ENCODE peak calls at places on chromosomes 5 and 9, in four cellular contexts. C is GM12878, I is H1, O is HepG2. Q is an unnamed sample.

GRCh38 chr9:137411670-137412380 is 11.1 kb downstream of the EXD3 start:
- DNase-seq in C (peak), I (no peak), O (no peak), Q (no peak)

GRCh38 chr5:172692981-172693380 is 51.9 kb downstream of the NEURL1B start:
- DNase-seq in C (no peak), I (no peak), O (no peak), Q (peak)

GRCh38 chr5:6576861-6577501 is 55.9 kb downstream of the NSUN2 start:
- DNase-seq in C (peak), I (no peak), O (peak), Q (peak)

GRCh38 chr9:34334916-34335315 is 5.5 kb downstream of the NUDT2 start:
- DNase-seq in C (no peak), I (no peak), O (no peak), Q (no peak)

GRCh38 chr5:17860660-17861315 is 226.5 kb downstream of the TAF11L14 start:
- DNase-seq in C (no peak), I (no peak), O (no peak), Q (no peak)

GRCh38 chr9:23829580-23830458 is 3.8 kb upstream of the ELAVL2 start:
- DNase-seq in C (no peak), I (no peak), O (peak), Q (no peak)

GRCh38 chr5:172007153-172007794 is 836 bp upstream of the FBXW11 start:
- DNase-seq in C (no peak), I (no peak), O (peak), Q (peak)

GRCh38 chr5:172795401-172795977 is 24.5 kb upstream of the DUSP1 start:
- DNase-seq in C (no peak), I (no peak), O (no peak), Q (no peak)

GRCh38 chr9:21030389-21031035 is 928 bp downstream of the HACD4 start:
- DNase-seq in C (peak), I (no peak), O (no peak), Q (no peak)

GRCh38 chr9:127122176-127123151 is at the start of gene ANGPTL2:
- DNase-seq in C (no peak), I (peak), O (peak), Q (peak)

GRCh38 chr9:95077766-95078382 is 239.6 kb downstream of the FANCC start:
- DNase-seq in C (no peak), I (no peak), O (no peak), Q (no peak)

GRCh38 chr9:134706522-134706921 is 64.9 kb downstream of the COL5A1 start:
- DNase-seq in C (no peak), I (no peak), O (no peak), Q (no peak)

DNA sequence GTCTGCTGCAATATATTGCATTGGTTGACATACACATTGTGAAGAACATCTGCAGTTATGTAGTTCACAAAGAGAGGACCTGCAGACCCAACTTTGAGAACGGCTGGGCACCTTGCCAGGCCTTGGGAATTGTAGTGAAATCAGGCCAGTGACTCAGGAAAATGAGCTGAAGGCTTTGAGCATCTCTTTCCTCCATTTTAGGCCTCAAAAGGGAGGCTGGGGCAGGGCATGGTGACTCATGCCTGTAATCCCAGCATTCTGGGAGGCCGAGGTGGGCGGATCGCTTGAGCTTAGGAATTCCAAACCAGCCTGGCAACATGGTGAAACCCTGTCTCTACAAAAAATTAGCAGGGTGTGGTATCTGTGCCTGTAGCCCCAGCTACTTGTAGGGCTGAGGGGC is 1.4 kb upstream of the IPPK start:
- DNase-seq in C (no peak), I (no peak), O (peak), Q (no peak)
- TF ChIP-seq TCF12 in C (no peak), I (no peak), O (no peak), Q (peak)

GRCh38 chr5:137753227-137753985 is 757 bp downstream of the HNRNPA0 start:
- DNase-seq in C (no peak), I (no peak), O (no peak), Q (peak)
- TF ChIP-seq TCF12 in C (no peak), I (no peak), O (no peak), Q (no peak)

GRCh38 chr5:85000671-85001070 is 616.0 kb upstream of the EDIL3 start:
- DNase-seq in C (no peak), I (no peak), O (no peak), Q (no peak)
- TF ChIP-seq TCF12 in C (no peak), I (no peak), O (no peak), Q (no peak)

GRCh38 chr9:16385590-16386578 is 484.6 kb downstream of the BNC2 start:
- DNase-seq in C (no peak), I (no peak), O (no peak), Q (no peak)
- TF ChIP-seq TCF12 in C (no peak), I (no peak), O (no peak), Q (peak)

DNA sequence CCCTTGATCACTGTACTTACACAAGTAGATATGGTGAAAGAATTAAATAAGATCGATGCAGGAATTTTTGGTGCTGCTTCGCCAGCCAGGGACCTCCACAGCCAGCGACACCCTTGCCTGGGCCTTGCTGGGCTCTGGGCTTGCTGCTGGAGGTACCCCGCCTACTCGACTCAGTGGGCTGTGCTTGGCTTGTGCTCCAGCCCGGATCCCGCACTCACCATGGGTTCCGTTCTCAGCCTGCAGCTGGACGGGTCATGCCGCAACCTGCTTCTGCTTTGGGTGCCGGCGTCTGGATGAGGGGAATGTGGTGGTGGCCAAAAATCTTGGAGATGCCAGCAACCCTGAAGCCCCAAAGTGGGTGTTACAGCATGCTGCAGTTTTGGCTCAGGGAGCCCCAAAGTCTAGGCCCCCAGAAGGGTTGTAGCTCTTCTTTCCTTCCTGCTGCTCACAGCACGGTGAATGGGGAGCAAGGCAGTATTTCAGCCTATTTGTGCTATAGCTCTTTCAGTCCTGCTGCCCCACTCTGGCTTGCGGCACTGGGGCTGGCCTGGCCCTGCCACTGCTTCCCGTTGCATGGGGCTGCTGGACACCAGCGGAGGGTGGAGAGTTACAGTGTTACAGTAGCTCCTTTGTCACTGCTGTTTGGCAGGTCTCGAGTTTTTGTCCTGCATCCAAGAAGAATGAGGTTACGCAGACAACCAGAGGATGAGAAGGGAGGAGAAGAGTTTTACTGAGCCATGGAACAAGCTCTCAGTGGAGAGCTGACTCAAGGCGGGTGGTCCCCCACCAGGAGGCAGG is 48.0 kb downstream of the TARS1 start:
- DNase-seq in C (no peak), I (no peak), O (no peak), Q (no peak)
- TF ChIP-seq TCF12 in C (no peak), I (no peak), O (no peak), Q (no peak)

GRCh38 chr5:168362097-168362885 is 70.8 kb downstream of the WWC1 start:
- DNase-seq in C (no peak), I (no peak), O (peak), Q (no peak)
- TF ChIP-seq TCF12 in C (no peak), I (no peak), O (peak), Q (no peak)

DNA sequence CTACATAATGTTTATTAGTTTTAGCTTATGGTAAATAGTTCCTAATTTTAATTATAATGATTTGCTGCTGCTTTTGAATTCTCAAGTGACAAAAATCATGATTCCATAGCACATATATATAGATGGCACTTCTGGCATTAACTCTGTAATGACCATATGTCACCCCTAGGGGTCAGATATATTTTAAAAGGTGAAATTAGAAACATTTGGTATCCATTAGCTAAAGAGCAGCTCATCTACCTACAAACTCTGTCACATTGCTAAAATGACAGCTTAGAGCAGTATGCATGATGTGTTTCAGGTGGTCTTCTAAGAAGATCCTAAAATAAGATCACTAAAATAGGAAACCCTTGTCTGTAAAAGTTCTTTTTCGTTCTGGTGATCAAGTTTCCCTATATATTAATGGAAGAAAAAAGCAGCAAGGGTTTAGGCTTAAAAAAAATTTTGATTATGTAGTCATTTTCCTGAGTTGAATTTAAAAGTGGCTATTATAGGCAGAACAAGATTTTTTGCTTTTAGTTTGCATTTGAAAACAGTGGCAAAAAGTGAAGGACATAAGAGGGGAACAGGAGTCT is 157.7 kb upstream of the POU5F2 start:
- DNase-seq in C (no peak), I (no peak), O (no peak), Q (peak)
- TF ChIP-seq TCF12 in C (no peak), I (no peak), O (no peak), Q (peak)

GRCh38 chr9:129783516-129784361 is 19.2 kb upstream of the TOR1B start:
- DNase-seq in C (peak), I (peak), O (peak), Q (peak)
- TF ChIP-seq TCF12 in C (no peak), I (no peak), O (no peak), Q (no peak)

DNA sequence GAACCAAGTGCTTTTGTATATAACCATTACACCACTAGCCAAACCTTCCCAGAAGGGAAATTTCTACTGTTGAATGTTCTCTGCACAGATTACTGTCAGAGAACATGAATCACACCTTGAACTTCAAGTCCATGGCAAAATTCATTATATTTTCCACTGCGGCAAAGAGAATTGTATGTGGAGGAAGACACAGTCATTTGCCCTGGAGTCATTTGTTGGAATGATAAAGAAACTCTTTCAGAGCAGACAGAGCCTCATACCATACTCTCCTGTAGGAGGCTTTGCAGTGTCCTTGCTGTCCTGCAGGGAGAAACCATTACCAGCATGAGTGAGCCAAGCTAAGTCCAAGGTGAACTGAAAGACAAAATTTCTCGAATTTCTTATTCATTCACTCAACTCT is 369.0 kb downstream of the ARHGEF28 start:
- DNase-seq in C (no peak), I (no peak), O (no peak), Q (no peak)
- TF ChIP-seq TCF12 in C (no peak), I (no peak), O (no peak), Q (no peak)

DNA sequence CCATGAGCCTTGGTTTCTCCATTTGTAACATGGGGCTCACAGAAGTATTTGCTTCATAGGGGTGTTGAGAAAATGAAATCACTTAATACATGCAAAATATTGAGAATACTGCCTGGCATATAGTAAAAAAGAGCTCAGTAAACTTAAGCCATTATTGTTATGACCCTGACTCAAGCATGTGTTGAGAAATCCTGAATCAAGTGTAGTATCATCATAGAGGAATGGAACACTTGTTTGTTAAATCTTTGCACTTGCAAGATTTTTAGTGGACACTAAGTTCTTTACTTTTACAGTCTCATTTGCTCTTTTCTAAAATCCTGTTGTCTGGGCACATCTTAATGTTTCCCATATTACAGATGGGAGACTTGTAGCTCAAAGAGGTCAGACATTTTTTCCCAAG is 249.8 kb upstream of the TNC start:
- DNase-seq in C (no peak), I (no peak), O (no peak), Q (no peak)
- TF ChIP-seq TCF12 in C (no peak), I (no peak), O (no peak), Q (no peak)